ENCODE peak calls at places on chromosomes 4 and X, in five cellular contexts. One of them, this sample, is unnamed.
A peak's percentile ranks its signal among the peaks of the same experiment; 100 is the strongest.

GRCh38 chr4:95155759-95156451 is 392.9 kb downstream of the UNC5C start:
- DNase-seq in GM23338: peak; percentile 62
- DNase-seq in naive B cell: no peak
- DNase-seq in KBM-7: peak; percentile 50
- DNase-seq in AG09319: no peak
- DNase-seq in this sample: no peak

GRCh38 chrX:135087867-135088266 is 32.5 kb downstream of the ETDB start:
- DNase-seq in GM23338: no peak
- DNase-seq in naive B cell: no peak
- DNase-seq in KBM-7: no peak
- DNase-seq in AG09319: no peak
- DNase-seq in this sample: no peak

GRCh38 chrX:68584221-68584620 is 63.2 kb upstream of the STARD8 start:
- DNase-seq in GM23338: no peak
- DNase-seq in naive B cell: no peak
- DNase-seq in KBM-7: no peak
- DNase-seq in AG09319: no peak
- DNase-seq in this sample: no peak

GRCh38 chrX:10582215-10582733 is 38.1 kb downstream of the MID1 start:
- DNase-seq in GM23338: no peak
- DNase-seq in naive B cell: no peak
- DNase-seq in KBM-7: no peak
- DNase-seq in AG09319: no peak
- DNase-seq in this sample: no peak

GRCh38 chrX:31658360-31658759 is 586.5 kb upstream of the FTHL17 start:
- DNase-seq in GM23338: peak; percentile 24
- DNase-seq in naive B cell: no peak
- DNase-seq in KBM-7: peak; percentile 35
- DNase-seq in AG09319: no peak
- DNase-seq in this sample: no peak

GRCh38 chr4:110091426-110091825 is 107.0 kb downstream of the ELOVL6 start:
- DNase-seq in GM23338: no peak
- DNase-seq in naive B cell: no peak
- DNase-seq in KBM-7: no peak
- DNase-seq in AG09319: peak; percentile 15
- DNase-seq in this sample: no peak

GRCh38 chrX:132409780-132410556 is 78.9 kb downstream of the MBNL3 start:
- DNase-seq in GM23338: peak; percentile 47
- DNase-seq in naive B cell: no peak
- DNase-seq in KBM-7: no peak
- DNase-seq in AG09319: no peak
- DNase-seq in this sample: no peak

GRCh38 chrX:115030635-115031034 is 13.2 kb upstream of the IL13RA2 start:
- DNase-seq in GM23338: no peak
- DNase-seq in naive B cell: no peak
- DNase-seq in KBM-7: no peak
- DNase-seq in AG09319: no peak
- DNase-seq in this sample: no peak

GRCh38 chr4:55321707-55322264 is 24.3 kb upstream of the SRD5A3 start:
- DNase-seq in GM23338: peak; percentile 96
- DNase-seq in naive B cell: no peak
- DNase-seq in KBM-7: peak; percentile 76
- DNase-seq in AG09319: peak; percentile 49
- DNase-seq in this sample: no peak

GRCh38 chrX:7606253-7606652 is 236.7 kb upstream of the VCX start:
- DNase-seq in GM23338: no peak
- DNase-seq in naive B cell: no peak
- DNase-seq in KBM-7: no peak
- DNase-seq in AG09319: no peak
- DNase-seq in this sample: no peak

GRCh38 chr4:24477919-24478318 is 106.4 kb downstream of the DHX15 start:
- DNase-seq in GM23338: peak; percentile 42
- DNase-seq in naive B cell: no peak
- DNase-seq in KBM-7: no peak
- DNase-seq in AG09319: no peak
- DNase-seq in this sample: no peak

GRCh38 chrX:55709735-55710134 is 7.8 kb upstream of the RRAGB start:
- DNase-seq in GM23338: peak; percentile 28
- DNase-seq in naive B cell: no peak
- DNase-seq in KBM-7: peak; percentile 59
- DNase-seq in AG09319: no peak
- DNase-seq in this sample: no peak

GRCh38 chr4:129218355-129218754 is 122.4 kb downstream of the C4orf33 start:
- DNase-seq in GM23338: peak; percentile 44
- DNase-seq in naive B cell: no peak
- DNase-seq in KBM-7: no peak
- DNase-seq in AG09319: no peak
- DNase-seq in this sample: no peak

GRCh38 chr4:185221491-185221890 is 12.1 kb downstream of the SNX25 start:
- DNase-seq in GM23338: no peak
- DNase-seq in naive B cell: no peak
- DNase-seq in KBM-7: no peak
- DNase-seq in AG09319: no peak
- DNase-seq in this sample: no peak

GRCh38 chrX:111431007-111431406 is 19.0 kb upstream of the DCX start:
- DNase-seq in GM23338: no peak
- DNase-seq in naive B cell: no peak
- DNase-seq in KBM-7: no peak
- DNase-seq in AG09319: no peak
- DNase-seq in this sample: no peak

GRCh38 chr4:8038702-8039251 is 99.1 kb upstream of the AFAP1 start:
- DNase-seq in GM23338: no peak
- DNase-seq in naive B cell: no peak
- DNase-seq in KBM-7: no peak
- DNase-seq in AG09319: no peak
- DNase-seq in this sample: no peak

GRCh38 chr4:73870260-73870659 is 1.1 kb downstream of the CXCL1 start:
- DNase-seq in GM23338: peak; percentile 11
- DNase-seq in naive B cell: no peak
- DNase-seq in KBM-7: no peak
- DNase-seq in AG09319: no peak
- DNase-seq in this sample: no peak

This sample was measured in BJ.